ENCODE peak calls at places on chromosomes 12 and 14, in nine cellular contexts. G is gastroesophageal sphincter; T is activated CD8-positive, alpha-beta T cell treated with anti-CD3 and anti-CD28 coated beads for 36 hours; K is upper lobe of right lung; L is naive thymus-derived CD8-positive, alpha-beta T cell; O is pancreas; E is CD4-positive, alpha-beta T cell; Q is heart left ventricle; Y is IMR-90. W is an unnamed sample.

GRCh38 chr14:30355431-30355913 is 203.5 kb upstream of the G2E3 start:
- ATAC-seq in G (no peak), T (peak), K (no peak), L (no peak), O (no peak), E (no peak), Q (no peak), Y (no peak), W (no peak)

GRCh38 chr14:106642090-106642489 is 1115.7 kb downstream of the TMEM121 start:
- ATAC-seq in G (no peak), T (no peak), K (no peak), L (no peak), O (peak), E (no peak), Q (no peak), Y (no peak), W (no peak)

GRCh38 chr14:26594148-26594547 is 3.7 kb downstream of the NOVA1 start:
- ATAC-seq in G (no peak), T (no peak), K (no peak), L (no peak), O (no peak), E (no peak), Q (no peak), Y (no peak), W (no peak)

GRCh38 chr12:80018119-80018518 is 81.2 kb upstream of the OTOGL start:
- ATAC-seq in G (no peak), T (no peak), K (no peak), L (no peak), O (no peak), E (no peak), Q (no peak), Y (no peak), W (peak)

GRCh38 chr14:31880935-31881334 is 196.2 kb upstream of the ARHGAP5 start:
- ATAC-seq in G (no peak), T (no peak), K (peak), L (no peak), O (no peak), E (no peak), Q (no peak), Y (peak), W (peak)

GRCh38 chr12:68367136-68367535 is 35.0 kb upstream of the MDM1 start:
- ATAC-seq in G (no peak), T (no peak), K (no peak), L (no peak), O (no peak), E (no peak), Q (no peak), Y (no peak), W (no peak)

GRCh38 chr12:92860521-92860920 is 68.6 kb downstream of the EEA1 start:
- ATAC-seq in G (no peak), T (no peak), K (no peak), L (no peak), O (no peak), E (no peak), Q (peak), Y (peak), W (no peak)

GRCh38 chr12:103680591-103681065 is 93.6 kb downstream of the STAB2 start:
- ATAC-seq in G (peak), T (no peak), K (peak), L (no peak), O (peak), E (no peak), Q (peak), Y (no peak), W (no peak)

GRCh38 chr14:106547735-106548550 is 1021.6 kb downstream of the TMEM121 start:
- ATAC-seq in G (no peak), T (no peak), K (no peak), L (no peak), O (no peak), E (no peak), Q (no peak), Y (no peak), W (no peak)

GRCh38 chr14:52723514-52724359 is 6.2 kb upstream of the STYX start:
- ATAC-seq in G (no peak), T (no peak), K (no peak), L (no peak), O (no peak), E (no peak), Q (no peak), Y (no peak), W (no peak)

GRCh38 chr12:123034865-123035264 is 54.4 kb downstream of the ARL6IP4 start:
- ATAC-seq in G (no peak), T (peak), K (no peak), L (peak), O (peak), E (peak), Q (peak), Y (peak), W (peak)

GRCh38 chr14:23640524-23641141 is 4.5 kb downstream of the DHRS2 start:
- ATAC-seq in G (peak), T (no peak), K (peak), L (no peak), O (peak), E (no peak), Q (peak), Y (peak), W (peak)

GRCh38 chr14:36823651-36824050 is 162.0 kb downstream of the PAX9 start:
- ATAC-seq in G (no peak), T (no peak), K (no peak), L (no peak), O (no peak), E (no peak), Q (no peak), Y (no peak), W (no peak)